ENCODE peak calls at places on chromosomes 12 and 14, in four cellular contexts. P, H, M and J are unnamed samples.

GRCh38 chr14:54567634-54568561 is 970 bp downstream of the SAMD4A start:
- DNase-seq in P (peak; percentile 48), H (no peak), M (peak; percentile 8), J (peak; percentile 36)

GRCh38 chr12:128850400-128850799 is 2.9 kb upstream of the GLT1D1 start:
- DNase-seq in P (no peak), H (no peak), M (no peak), J (no peak)

GRCh38 chr14:23589606-23590005 is 11.0 kb upstream of the JPH4 start:
- DNase-seq in P (no peak), H (no peak), M (no peak), J (no peak)

GRCh38 chr14:38481939-38482678 is 226.2 kb upstream of the CLEC14A start:
- DNase-seq in P (no peak), H (peak; percentile 8), M (no peak), J (no peak)

GRCh38 chr12:78018939-78019338 is 188.2 kb downstream of the NAV3 start:
- DNase-seq in P (no peak), H (no peak), M (no peak), J (no peak)

GRCh38 chr14:64539186-64539552 is 1.4 kb upstream of the HSPA2 start:
- DNase-seq in P (no peak), H (no peak), M (no peak), J (no peak)

GRCh38 chr14:88630565-88630964 is 67.7 kb downstream of the ZC3H14 start:
- DNase-seq in P (no peak), H (peak; percentile 13), M (no peak), J (no peak)

GRCh38 chr12:89181271-89181920 is 170.9 kb downstream of the DUSP6 start:
- DNase-seq in P (no peak), H (no peak), M (no peak), J (no peak)

GRCh38 chr14:89609701-89610100 is 192.7 kb upstream of the FOXN3 start:
- DNase-seq in P (no peak), H (no peak), M (no peak), J (no peak)

GRCh38 chr14:69699743-69700309 is 67.1 kb upstream of the SRSF5 start:
- DNase-seq in P (no peak), H (no peak), M (no peak), J (no peak)